ENCODE peak calls at places on chromosome 17, in eight cellular contexts. O is CD8-positive, alpha-beta memory T cell; P is BJ; M is lung; X is CD8-positive, alpha-beta T cell; V is HL-60; I is A549; D is SJSA1. C is an unnamed sample.

GRCh38 chr17:50684612-50685333 is 22.9 kb downstream of the ANKRD40 start:
- DNase-seq in D (peak), O (no peak), V (no peak), M (no peak), X (no peak), P (no peak), I (peak), C (peak)

GRCh38 chr17:682150-682549 is 32.5 kb downstream of the VPS53 start:
- DNase-seq in D (no peak), X (no peak), O (no peak), V (no peak), P (no peak), I (no peak), M (no peak), C (no peak)

GRCh38 chr17:9522074-9522473 is 53.5 kb downstream of the STX8 start:
- DNase-seq in D (peak), V (no peak), M (no peak), X (no peak), O (no peak), I (peak), P (no peak), C (no peak)

GRCh38 chr17:38748329-38749221 is at the start of gene PCGF2:
- DNase-seq in O (no peak), V (peak), D (peak), M (peak), X (no peak), P (peak), I (peak), C (peak)

GRCh38 chr17:57892146-57892819 is 42.4 kb upstream of the MRPS23 start:
- DNase-seq in I (peak), D (peak), V (no peak), P (no peak), O (peak), X (peak), M (peak), C (peak)

GRCh38 chr17:11391134-11391533 is 150.1 kb downstream of the SHISA6 start:
- DNase-seq in M (no peak), O (no peak), I (no peak), V (no peak), D (no peak), P (no peak), X (no peak), C (no peak)

GRCh38 chr17:51322390-51323029 is 62.2 kb downstream of the UTP18 start:
- DNase-seq in D (no peak), P (no peak), X (no peak), O (no peak), I (peak), V (no peak), M (no peak), C (peak)

GRCh38 chr17:28406478-28406824 is 439 bp upstream of the SLC46A1 start:
- DNase-seq in O (no peak), I (no peak), M (no peak), D (no peak), V (no peak), X (no peak), P (no peak), C (no peak)

GRCh38 chr17:30093463-30094147 is 23.0 kb upstream of the NSRP1 start:
- DNase-seq in X (no peak), M (no peak), P (no peak), V (no peak), D (no peak), O (peak), I (peak), C (peak)

GRCh38 chr17:27329146-27329805 is 35.4 kb downstream of the WSB1 start:
- DNase-seq in I (no peak), P (no peak), X (no peak), M (no peak), V (no peak), D (no peak), O (no peak), C (no peak)

GRCh38 chr17:48129981-48130380 is 22.4 kb downstream of the SNX11 start:
- DNase-seq in D (no peak), X (no peak), M (no peak), V (no peak), O (no peak), I (no peak), P (no peak), C (no peak)

GRCh38 chr17:34254651-34255380 is at the start of gene CCL2:
- DNase-seq in M (peak), D (peak), V (peak), X (no peak), I (peak), P (no peak), O (no peak), C (peak)

GRCh38 chr17:14352139-14352538 is 51.3 kb downstream of the HS3ST3B1 start:
- DNase-seq in I (no peak), D (no peak), X (no peak), V (no peak), M (no peak), P (no peak), O (no peak), C (no peak)

GRCh38 chr17:62965149-62965648 is 836 bp upstream of the TANC2 start:
- DNase-seq in I (no peak), X (no peak), P (no peak), O (peak), M (no peak), V (no peak), D (no peak), C (no peak)

GRCh38 chr17:82869536-82869935 is 29.7 kb upstream of the ZNF750 start:
- DNase-seq in I (no peak), V (no peak), P (no peak), M (no peak), O (no peak), D (no peak), X (no peak), C (no peak)

GRCh38 chr17:61485067-61485775 is 33.0 kb downstream of the TBX4 start:
- DNase-seq in M (no peak), I (no peak), O (no peak), V (no peak), D (no peak), P (no peak), X (no peak), C (no peak)

GRCh38 chr17:62089296-62089695 is 24.2 kb upstream of the MED13 start:
- DNase-seq in O (no peak), V (no peak), P (no peak), M (no peak), X (no peak), D (no peak), I (no peak), C (no peak)

GRCh38 chr17:78107457-78107856 is 21.1 kb downstream of the TMC6 start:
- DNase-seq in V (no peak), I (no peak), P (no peak), O (no peak), D (no peak), X (no peak), M (no peak), C (no peak)

GRCh38 chr17:733743-734142 is 1.3 kb downstream of the TLCD3A start:
- DNase-seq in D (no peak), X (no peak), I (no peak), P (no peak), M (no peak), O (no peak), V (no peak), C (no peak)

GRCh38 chr17:54967621-54968258 is 714 bp downstream of the COX11 start:
- DNase-seq in O (no peak), P (no peak), X (no peak), V (no peak), M (no peak), I (peak), D (no peak), C (peak)

GRCh38 chr17:61484174-61484573 is 32.0 kb downstream of the TBX4 start:
- DNase-seq in I (no peak), D (no peak), X (no peak), P (no peak), V (no peak), M (no peak), O (no peak), C (no peak)

GRCh38 chr17:27320222-27320560 is 26.3 kb downstream of the WSB1 start:
- DNase-seq in O (no peak), V (no peak), X (no peak), D (no peak), P (no peak), I (no peak), M (no peak), C (no peak)

GRCh38 chr17:11948791-11949190 is 48.5 kb downstream of the ZNF18 start:
- DNase-seq in D (no peak), I (peak), M (peak), P (peak), O (no peak), V (no peak), X (no peak), C (no peak)

GRCh38 chr17:63419398-63419797 is 26.7 kb downstream of the CYB561 start:
- DNase-seq in X (no peak), I (no peak), P (no peak), D (no peak), V (no peak), O (no peak), M (no peak), C (no peak)

GRCh38 chr17:82520041-82520910 is 744 bp downstream of the FOXK2 start:
- DNase-seq in V (no peak), X (no peak), P (no peak), M (no peak), I (no peak), D (no peak), O (peak), C (no peak)

DNA sequence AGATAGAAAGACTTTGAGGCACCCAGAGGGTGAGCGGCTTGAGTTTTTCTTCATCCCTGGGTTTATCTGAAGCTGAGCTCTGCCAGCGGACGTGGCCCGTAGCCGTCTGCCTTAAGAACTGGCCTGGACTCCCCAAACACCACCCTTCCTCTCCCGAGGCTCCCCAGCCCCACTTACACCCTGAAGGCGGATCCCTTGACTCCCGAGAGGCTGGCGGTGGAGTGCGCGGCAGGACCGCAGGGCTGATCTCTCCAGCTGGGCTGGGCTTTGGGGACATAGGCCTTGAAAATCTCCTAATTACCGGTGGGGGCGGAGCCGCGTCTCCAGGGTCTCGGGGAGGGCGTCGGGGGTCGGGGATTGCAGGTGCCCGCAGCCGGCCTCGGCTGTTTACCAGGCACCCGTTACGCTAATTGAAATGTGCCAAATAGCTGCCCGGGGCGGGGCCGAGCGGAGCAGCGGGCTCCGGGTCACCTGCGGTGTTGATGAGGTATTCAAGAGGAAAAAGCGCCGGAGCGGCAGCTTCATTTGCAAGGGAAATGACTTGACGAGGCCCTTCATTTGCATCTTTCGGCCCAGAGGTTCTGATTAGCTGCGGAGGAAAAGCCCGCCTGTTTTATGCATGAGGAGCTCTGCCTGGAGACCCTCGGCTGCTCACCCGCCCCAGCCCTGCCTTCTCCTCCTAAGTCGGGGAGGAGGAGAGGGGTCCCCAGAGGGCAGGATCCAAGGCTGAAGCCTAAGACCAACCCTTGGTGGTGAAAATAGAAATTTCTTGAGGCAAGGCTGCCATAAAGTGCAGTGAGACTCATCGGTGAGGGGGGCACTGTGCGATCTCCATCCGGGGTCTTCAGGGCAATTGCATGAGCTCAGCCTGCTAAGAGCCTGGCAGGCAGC is 100.7 kb downstream of the MGAT5B start:
- DNase-seq in X (peak), V (no peak), M (peak), I (no peak), O (peak), P (no peak), D (no peak), C (no peak)
- H3K4me3 ChIP-seq in X (peak), V (no peak), M (no peak), I (no peak), O (peak), P (no peak), D (no peak), C (peak)

DNA sequence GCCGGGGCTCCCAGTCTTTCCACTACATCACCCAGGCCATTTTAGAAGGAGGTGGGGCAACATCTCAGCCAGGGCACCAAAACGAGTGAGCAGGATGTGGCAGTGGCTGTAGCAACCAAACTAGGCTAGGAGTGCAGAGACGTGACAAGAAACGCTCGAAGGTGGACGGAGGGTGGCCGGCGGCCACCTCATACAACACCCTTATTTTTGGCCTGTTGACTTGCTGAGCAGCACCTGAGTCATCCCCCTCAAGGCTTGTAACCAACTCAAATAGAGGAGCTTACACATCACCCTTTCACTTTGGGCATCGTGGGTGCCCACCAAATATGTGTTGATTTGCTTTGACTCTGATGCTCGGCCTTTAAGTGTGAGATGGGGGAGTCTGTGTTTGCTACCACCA is 23.7 kb upstream of the SOX9 start:
- DNase-seq in M (no peak), I (no peak), X (no peak), P (no peak), V (no peak), O (no peak), D (peak), C (no peak)
- H3K4me3 ChIP-seq in M (no peak), I (no peak), X (no peak), P (no peak), V (no peak), O (no peak), D (no peak), C (no peak)

GRCh38 chr17:42669705-42670198 is 7.0 kb downstream of the PLEKHH3 start:
- DNase-seq in P (no peak), D (no peak), M (no peak), X (no peak), V (no peak), I (no peak), O (no peak), C (no peak)
- H3K4me3 ChIP-seq in P (no peak), D (no peak), M (no peak), X (no peak), V (peak), I (no peak), O (no peak), C (no peak)

GRCh38 chr17:65121916-65122821 is 15.0 kb upstream of the RGS9 start:
- DNase-seq in M (no peak), X (no peak), D (no peak), I (no peak), O (no peak), P (no peak), V (no peak), C (no peak)
- H3K4me3 ChIP-seq in M (no peak), X (peak), D (no peak), I (peak), O (peak), P (peak), V (peak), C (peak)

DNA sequence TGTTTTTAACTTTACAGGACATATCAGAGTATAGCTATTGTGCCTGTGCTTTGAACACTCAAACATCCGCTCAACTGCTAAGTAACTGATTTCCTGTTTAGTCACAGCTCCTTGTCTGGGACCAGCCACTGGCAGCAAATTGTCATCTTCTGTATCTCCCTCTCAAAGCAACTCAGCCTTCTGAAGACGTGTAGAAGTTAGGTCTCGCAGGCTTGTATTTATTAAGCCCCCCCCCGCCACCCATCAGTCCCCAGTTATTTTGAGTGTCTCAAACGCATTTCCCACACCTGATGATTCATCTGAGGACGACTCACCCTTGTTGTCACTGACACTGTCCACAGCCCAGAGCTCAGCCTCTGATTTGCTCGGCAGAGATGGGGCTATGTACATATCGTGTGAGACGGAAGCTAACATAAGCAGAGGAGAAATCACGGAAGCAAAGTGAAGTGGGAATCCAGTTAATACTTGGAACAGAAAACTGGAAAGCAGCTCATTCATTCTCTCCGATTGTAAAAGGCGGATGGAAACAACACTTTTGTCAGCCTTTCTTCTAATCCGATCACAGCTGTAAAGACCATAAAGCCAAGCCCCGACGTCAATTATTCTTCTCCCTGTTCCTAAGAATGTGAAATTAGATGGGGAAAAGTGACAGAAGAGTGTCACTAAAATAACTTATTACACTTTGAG is 64.1 kb downstream of the PITPNC1 start:
- DNase-seq in D (peak), V (no peak), M (peak), O (peak), X (peak), P (peak), I (peak), C (no peak)
- H3K4me3 ChIP-seq in D (peak), V (no peak), M (no peak), O (peak), X (peak), P (no peak), I (peak), C (no peak)

DNA sequence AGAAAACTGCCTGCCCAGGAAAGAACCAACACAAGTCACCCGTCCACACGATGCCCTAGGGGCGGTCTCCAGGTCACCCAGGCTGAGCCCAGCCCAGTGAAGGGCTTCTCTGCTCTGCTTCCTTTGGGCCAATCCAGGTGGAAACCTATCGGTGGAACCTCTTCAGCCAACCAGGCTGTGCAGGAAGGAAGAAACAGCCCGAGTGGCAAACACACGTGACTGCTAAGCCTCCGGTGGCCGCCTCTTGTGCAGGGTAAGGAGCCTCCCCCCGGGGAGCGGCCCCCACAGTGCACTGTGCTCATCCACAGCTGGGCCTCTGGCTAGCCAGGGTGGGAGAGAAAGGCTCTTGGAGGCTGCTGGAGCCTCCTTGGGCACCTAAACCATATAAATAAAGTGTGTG is 2.5 kb downstream of the RTN4RL1 start:
- DNase-seq in O (no peak), M (peak), P (no peak), V (no peak), X (no peak), I (no peak), D (no peak), C (no peak)
- H3K4me3 ChIP-seq in O (no peak), M (no peak), P (no peak), V (no peak), X (no peak), I (no peak), D (no peak), C (no peak)

GRCh38 chr17:8152981-8153549 is 861 bp upstream of the PER1 start:
- DNase-seq in I (no peak), O (peak), P (no peak), V (no peak), X (no peak), M (no peak), D (no peak), C (no peak)
- H3K4me3 ChIP-seq in I (peak), O (peak), P (no peak), V (no peak), X (no peak), M (no peak), D (no peak), C (no peak)

DNA sequence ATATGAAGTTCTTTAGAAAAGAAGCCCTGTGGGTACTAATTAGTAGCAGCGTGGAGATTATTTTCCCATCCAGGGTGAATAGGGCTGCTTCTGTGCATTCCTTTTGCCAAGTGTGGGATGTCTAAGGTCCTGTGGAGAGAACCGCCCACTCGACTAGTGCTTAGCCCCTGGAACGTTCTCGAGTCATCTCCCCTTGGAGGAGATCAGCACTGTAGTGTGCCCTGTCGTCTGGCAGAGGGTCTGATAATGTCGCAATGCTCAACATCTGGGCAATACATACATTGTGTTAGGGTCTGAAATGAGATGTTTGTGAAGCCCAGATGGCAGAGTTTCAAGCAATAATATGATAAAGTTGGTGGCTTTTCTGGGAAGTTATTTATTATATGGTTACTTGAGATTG is 64.8 kb downstream of the SPECC1 start:
- DNase-seq in X (no peak), M (no peak), P (no peak), V (no peak), I (no peak), D (no peak), O (no peak), C (no peak)
- H3K4me3 ChIP-seq in X (no peak), M (no peak), P (no peak), V (peak), I (no peak), D (no peak), O (peak), C (no peak)

DNA sequence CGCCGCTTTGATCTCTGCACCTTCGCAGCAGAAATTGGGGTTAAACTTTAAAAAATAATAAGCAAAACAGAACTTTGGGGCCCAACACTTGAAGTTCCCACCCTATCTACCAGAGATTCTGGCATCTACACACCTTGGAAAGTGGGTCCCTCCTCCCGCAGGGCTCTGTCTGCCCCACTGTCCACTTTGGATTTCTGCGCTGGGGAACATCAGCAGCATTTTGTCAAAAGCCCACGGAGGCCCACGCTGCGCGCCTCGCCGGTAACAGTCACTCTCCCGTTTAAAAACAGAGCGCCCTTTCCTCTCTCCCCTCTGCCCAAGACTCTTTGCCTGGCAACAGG is 725 bp upstream of the WNT9B start:
- DNase-seq in P (no peak), I (no peak), M (no peak), X (no peak), O (no peak), D (no peak), V (no peak), C (no peak)
- H3K4me3 ChIP-seq in P (no peak), I (peak), M (no peak), X (no peak), O (no peak), D (no peak), V (no peak), C (peak)

C was measured in Caco-2.